ENCODE peak calls at places on chromosomes 1 and 21, in four cellular contexts. H is NCI-H774, R is nephron progenitor cell, S is Panc1. J is an unnamed sample.

GRCh38 chr21:28671549-28672195 is 321.0 kb downstream of the LTN1 start:
- DNase-seq in H (no peak), S (no peak), R (no peak), J (no peak)

GRCh38 chr1:4660917-4661594 is 6.6 kb downstream of the AJAP1 start:
- DNase-seq in H (no peak), S (no peak), R (no peak), J (no peak)

GRCh38 chr1:110380667-110381283 is 10.1 kb downstream of the SLC16A4 start:
- DNase-seq in S (no peak), H (no peak), R (no peak), J (no peak)

GRCh38 chr1:24654011-24654410 is 10.9 kb downstream of the SRRM1 start:
- DNase-seq in S (no peak), H (no peak), R (no peak), J (no peak)

GRCh38 chr1:86394416-86394815 is 1.7 kb downstream of the ODF2L start:
- DNase-seq in H (no peak), R (no peak), S (no peak), J (no peak)

GRCh38 chr1:146036990-146037646 is 15.6 kb upstream of the HJV start:
- DNase-seq in H (peak), S (peak), R (peak), J (peak)

GRCh38 chr1:174077755-174078490 is 55.8 kb upstream of the RC3H1 start:
- DNase-seq in R (no peak), S (no peak), H (no peak), J (no peak)

GRCh38 chr1:51086496-51087271 is 15.3 kb upstream of the C1orf185 start:
- DNase-seq in R (no peak), H (no peak), S (no peak), J (no peak)

GRCh38 chr1:181033128-181033798 is 520 bp upstream of the MR1 start:
- DNase-seq in R (no peak), S (no peak), H (no peak), J (peak)

GRCh38 chr1:15833842-15834405 is 13.6 kb upstream of the SPEN start:
- DNase-seq in S (no peak), R (no peak), H (no peak), J (no peak)

GRCh38 chr1:8712413-8713229 is 104.8 kb downstream of the RERE start:
- DNase-seq in H (peak), R (no peak), S (peak), J (no peak)

GRCh38 chr1:206524739-206525364 is 17.5 kb downstream of the RASSF5 start:
- DNase-seq in S (no peak), H (no peak), R (no peak), J (no peak)

GRCh38 chr1:71031426-71031825 is 16.2 kb downstream of the PTGER3 start:
- DNase-seq in R (no peak), H (no peak), S (no peak), J (no peak)

GRCh38 chr21:42150458-42151085 is 68.4 kb upstream of the ABCG1 start:
- DNase-seq in R (no peak), S (no peak), H (no peak), J (no peak)

GRCh38 chr1:58891347-58891746 is 107.5 kb upstream of the JUN start:
- DNase-seq in R (no peak), H (no peak), S (no peak), J (no peak)

GRCh38 chr1:31587720-31588423 is 11.6 kb downstream of the TINAGL1 start:
- DNase-seq in R (peak), H (peak), S (no peak), J (no peak)

GRCh38 chr1:161954466-161954865 is 69.2 kb downstream of the OLFML2B start:
- DNase-seq in S (no peak), H (no peak), R (no peak), J (no peak)